ENCODE peak calls at places on chromosomes 5 and 9, in seven cellular contexts. One of them, this sample, is unnamed. For H3K4me1, the result is how much of the 10 kb centered on the place peaks cover.

GRCh38 chr5:135053989-135054388 is 20.0 kb upstream of the PITX1 start:
- DNase-seq in GM23248: no peak
- DNase-seq in lower lobe of right lung: no peak
- DNase-seq in PC-9: no peak
- DNase-seq in uterus: no peak
- DNase-seq in OCI-LY7: peak
- DNase-seq in tibial nerve: no peak
- DNase-seq in this sample: no peak

GRCh38 chr9:83234541-83234940 is 171.6 kb upstream of the RASEF start:
- DNase-seq in PC-9: no peak
- DNase-seq in tibial nerve: no peak
- DNase-seq in OCI-LY7: no peak
- DNase-seq in uterus: no peak
- DNase-seq in lower lobe of right lung: no peak
- DNase-seq in GM23248: no peak
- DNase-seq in this sample: no peak

GRCh38 chr5:132265336-132266030 is 8.0 kb downstream of the PDLIM4 start:
- DNase-seq in tibial nerve: no peak
- DNase-seq in lower lobe of right lung: no peak
- DNase-seq in PC-9: peak
- DNase-seq in OCI-LY7: no peak
- DNase-seq in GM23248: peak
- DNase-seq in uterus: peak
- DNase-seq in this sample: no peak

GRCh38 chr5:159102294-159102934 is 2.7 kb upstream of the EBF1 start:
- DNase-seq in uterus: no peak
- DNase-seq in lower lobe of right lung: no peak
- DNase-seq in OCI-LY7: peak
- DNase-seq in PC-9: no peak
- DNase-seq in tibial nerve: no peak
- DNase-seq in GM23248: peak
- DNase-seq in this sample: no peak

GRCh38 chr5:157562111-157562581 is 13.4 kb downstream of the ADAM19 start:
- DNase-seq in GM23248: peak
- DNase-seq in lower lobe of right lung: no peak
- DNase-seq in OCI-LY7: no peak
- DNase-seq in tibial nerve: peak
- DNase-seq in uterus: no peak
- DNase-seq in PC-9: no peak
- DNase-seq in this sample: peak

GRCh38 chr5:71632168-71632567 is 45.0 kb downstream of the MCCC2 start:
- DNase-seq in OCI-LY7: no peak
- DNase-seq in tibial nerve: no peak
- DNase-seq in lower lobe of right lung: no peak
- DNase-seq in GM23248: no peak
- DNase-seq in uterus: no peak
- DNase-seq in PC-9: no peak
- DNase-seq in this sample: no peak

GRCh38 chr5:144634138-144634537 is 463.5 kb downstream of the KCTD16 start:
- DNase-seq in lower lobe of right lung: no peak
- DNase-seq in uterus: no peak
- DNase-seq in OCI-LY7: no peak
- DNase-seq in PC-9: no peak
- DNase-seq in tibial nerve: no peak
- DNase-seq in GM23248: no peak
- DNase-seq in this sample: no peak

GRCh38 chr5:34868736-34869135 is 29.8 kb downstream of the TTC23L start:
- DNase-seq in OCI-LY7: no peak
- DNase-seq in GM23248: no peak
- DNase-seq in tibial nerve: no peak
- DNase-seq in uterus: no peak
- DNase-seq in lower lobe of right lung: no peak
- DNase-seq in PC-9: no peak
- DNase-seq in this sample: no peak

GRCh38 chr5:56638768-56639238 is 176.5 kb upstream of the MAP3K1 start:
- DNase-seq in lower lobe of right lung: no peak
- DNase-seq in PC-9: no peak
- DNase-seq in uterus: no peak
- DNase-seq in tibial nerve: no peak
- DNase-seq in OCI-LY7: no peak
- DNase-seq in GM23248: no peak
- DNase-seq in this sample: no peak

GRCh38 chr5:72166070-72166979 is 59.0 kb downstream of the MAP1B start:
- DNase-seq in PC-9: no peak
- DNase-seq in uterus: peak
- DNase-seq in lower lobe of right lung: no peak
- DNase-seq in tibial nerve: no peak
- DNase-seq in GM23248: peak
- DNase-seq in OCI-LY7: no peak
- DNase-seq in this sample: no peak

GRCh38 chr9:114501786-114502682 is 3.2 kb downstream of the WHRN start:
- DNase-seq in lower lobe of right lung: no peak
- DNase-seq in PC-9: peak
- DNase-seq in tibial nerve: no peak
- DNase-seq in OCI-LY7: no peak
- DNase-seq in GM23248: peak
- DNase-seq in uterus: no peak
- DNase-seq in this sample: no peak

GRCh38 chr5:84229045-84229444 is 155.6 kb downstream of the EDIL3 start:
- DNase-seq in lower lobe of right lung: no peak
- DNase-seq in GM23248: no peak
- DNase-seq in PC-9: no peak
- DNase-seq in OCI-LY7: no peak
- DNase-seq in uterus: no peak
- DNase-seq in tibial nerve: no peak
- DNase-seq in this sample: no peak

DNA sequence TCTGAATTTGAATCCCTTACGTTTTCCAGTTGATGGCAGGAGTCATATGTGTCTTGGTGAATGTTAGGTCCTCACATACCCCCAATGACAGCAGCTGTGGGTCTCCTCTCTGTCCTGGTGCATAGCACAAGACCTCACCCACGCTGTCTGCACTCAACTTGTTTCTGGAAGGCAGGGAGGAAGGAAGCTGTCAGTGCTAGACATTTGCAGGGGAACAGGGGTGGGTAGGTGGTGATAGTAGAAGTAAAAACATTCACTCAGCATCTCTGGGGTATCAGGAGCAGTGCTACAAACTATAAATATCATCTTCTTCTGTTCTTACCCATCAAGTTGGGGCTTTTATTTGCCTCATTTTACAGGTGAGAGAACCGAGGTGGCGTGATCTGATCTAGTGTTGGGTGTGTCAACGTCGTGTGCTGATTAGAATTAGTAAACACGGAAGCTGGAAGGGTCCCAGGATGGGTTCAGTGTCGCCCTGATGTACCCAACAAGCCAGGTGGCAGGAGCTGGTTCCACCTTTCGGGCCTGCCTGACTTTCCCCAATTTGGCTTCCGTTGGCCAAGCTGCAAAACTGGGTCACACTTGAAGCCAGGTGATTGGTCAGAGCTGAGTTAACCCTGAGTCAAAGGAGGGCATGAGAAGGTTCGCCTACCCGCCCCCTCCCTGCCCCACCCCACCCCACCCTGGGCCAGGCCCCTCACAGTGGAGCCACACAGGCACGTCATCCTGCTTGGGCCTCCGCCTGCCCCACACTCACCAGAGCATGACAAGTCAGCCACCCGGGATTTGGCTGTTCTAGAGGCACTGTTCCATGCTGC is 15.8 kb downstream of the ERGIC1 start:
- DNase-seq in GM23248: peak
- DNase-seq in uterus: no peak
- DNase-seq in tibial nerve: no peak
- DNase-seq in lower lobe of right lung: no peak
- DNase-seq in PC-9: no peak
- DNase-seq in OCI-LY7: peak
- DNase-seq in this sample: no peak
- H3K4me1 ChIP-seq in GM23248: under half
- H3K4me1 ChIP-seq in uterus: under half
- H3K4me1 ChIP-seq in tibial nerve: under half
- H3K4me1 ChIP-seq in lower lobe of right lung: half or more
- H3K4me1 ChIP-seq in PC-9: under half
- H3K4me1 ChIP-seq in OCI-LY7: under half
- H3K4me1 ChIP-seq in this sample: under half

GRCh38 chr5:170232786-170233185 is at the start of gene C5orf58:
- DNase-seq in tibial nerve: no peak
- DNase-seq in GM23248: no peak
- DNase-seq in uterus: no peak
- DNase-seq in lower lobe of right lung: no peak
- DNase-seq in PC-9: no peak
- DNase-seq in OCI-LY7: no peak
- DNase-seq in this sample: no peak
- H3K4me3 ChIP-seq in tibial nerve: no peak
- H3K4me3 ChIP-seq in GM23248: no peak
- H3K4me3 ChIP-seq in uterus: no peak
- H3K4me3 ChIP-seq in lower lobe of right lung: no peak
- H3K4me3 ChIP-seq in PC-9: no peak
- H3K4me3 ChIP-seq in OCI-LY7: no peak
- H3K4me3 ChIP-seq in this sample: no peak

GRCh38 chr5:14218011-14218410 is 74.9 kb downstream of the TRIO start:
- DNase-seq in tibial nerve: no peak
- DNase-seq in OCI-LY7: no peak
- DNase-seq in GM23248: no peak
- DNase-seq in lower lobe of right lung: no peak
- DNase-seq in uterus: no peak
- DNase-seq in PC-9: no peak
- DNase-seq in this sample: no peak
- H3K4me1 ChIP-seq in tibial nerve: under half
- H3K4me1 ChIP-seq in OCI-LY7: half or more
- H3K4me1 ChIP-seq in GM23248: half or more
- H3K4me1 ChIP-seq in lower lobe of right lung: half or more
- H3K4me1 ChIP-seq in uterus: under half
- H3K4me1 ChIP-seq in PC-9: under half
- H3K4me1 ChIP-seq in this sample: under half

GRCh38 chr5:54884195-54884536 is 101.2 kb downstream of the ESM1 start:
- DNase-seq in OCI-LY7: no peak
- DNase-seq in tibial nerve: no peak
- DNase-seq in GM23248: no peak
- DNase-seq in PC-9: no peak
- DNase-seq in uterus: no peak
- DNase-seq in lower lobe of right lung: no peak
- DNase-seq in this sample: no peak

GRCh38 chr5:54882841-54883240 is 102.6 kb downstream of the ESM1 start:
- DNase-seq in PC-9: no peak
- DNase-seq in tibial nerve: no peak
- DNase-seq in lower lobe of right lung: no peak
- DNase-seq in uterus: no peak
- DNase-seq in GM23248: no peak
- DNase-seq in OCI-LY7: no peak
- DNase-seq in this sample: no peak

GRCh38 chr5:54885636-54886035 is 99.8 kb downstream of the ESM1 start:
- DNase-seq in OCI-LY7: no peak
- DNase-seq in PC-9: no peak
- DNase-seq in GM23248: no peak
- DNase-seq in tibial nerve: no peak
- DNase-seq in uterus: no peak
- DNase-seq in lower lobe of right lung: no peak
- DNase-seq in this sample: no peak

GRCh38 chr5:54882101-54882500 is 103.3 kb downstream of the ESM1 start:
- DNase-seq in uterus: no peak
- DNase-seq in PC-9: no peak
- DNase-seq in tibial nerve: no peak
- DNase-seq in GM23248: no peak
- DNase-seq in OCI-LY7: no peak
- DNase-seq in lower lobe of right lung: no peak
- DNase-seq in this sample: no peak

GRCh38 chr5:54883374-54884194 is 101.8 kb downstream of the ESM1 start:
- DNase-seq in uterus: peak
- DNase-seq in tibial nerve: peak
- DNase-seq in PC-9: no peak
- DNase-seq in lower lobe of right lung: peak
- DNase-seq in GM23248: peak
- DNase-seq in OCI-LY7: no peak
- DNase-seq in this sample: no peak
- H3K4me3 ChIP-seq in uterus: peak
- H3K4me3 ChIP-seq in tibial nerve: peak
- H3K4me3 ChIP-seq in PC-9: no peak
- H3K4me3 ChIP-seq in lower lobe of right lung: peak
- H3K4me3 ChIP-seq in GM23248: peak
- H3K4me3 ChIP-seq in OCI-LY7: no peak
- H3K4me3 ChIP-seq in this sample: peak

GRCh38 chr9:27387722-27388121 is 90.8 kb upstream of the EQTN start:
- DNase-seq in lower lobe of right lung: no peak
- DNase-seq in OCI-LY7: no peak
- DNase-seq in tibial nerve: no peak
- DNase-seq in GM23248: no peak
- DNase-seq in PC-9: no peak
- DNase-seq in uterus: no peak
- DNase-seq in this sample: no peak
- H3K4me1 ChIP-seq in lower lobe of right lung: under half
- H3K4me1 ChIP-seq in OCI-LY7: half or more
- H3K4me1 ChIP-seq in tibial nerve: under half
- H3K4me1 ChIP-seq in GM23248: under half
- H3K4me1 ChIP-seq in PC-9: under half
- H3K4me1 ChIP-seq in uterus: under half
- H3K4me1 ChIP-seq in this sample: under half

This sample was measured in thoracic aorta.